ENCODE peak calls at places on chromosomes 1 and 21, in six cellular contexts. U, O, G, Q, N and Y are unnamed samples.

GRCh38 chr1:234579967-234580366 is 30.0 kb downstream of the IRF2BP2 start:
- DNase-seq in N (no peak), U (no peak), Q (no peak), G (no peak), O (no peak), Y (no peak)

GRCh38 chr1:219752645-219753044 is 139.7 kb upstream of the ZC3H11B start:
- DNase-seq in N (no peak), O (no peak), U (no peak), G (no peak), Q (no peak), Y (no peak)

GRCh38 chr1:35748326-35748725 is 21.5 kb downstream of the CLSPN start:
- DNase-seq in G (no peak), O (no peak), Q (no peak), N (no peak), U (no peak), Y (no peak)

GRCh38 chr1:44336668-44337067 is 18.4 kb downstream of the ERI3 start:
- DNase-seq in Q (no peak), G (no peak), N (no peak), O (no peak), U (no peak), Y (no peak)

GRCh38 chr1:213409971-213410370 is 358.9 kb downstream of the RPS6KC1 start:
- DNase-seq in N (no peak), U (no peak), Q (peak; percentile 1), G (no peak), O (no peak), Y (no peak)

GRCh38 chr1:27658951-27659496 is 13.0 kb downstream of the IFI6 start:
- DNase-seq in N (no peak), Q (no peak), G (peak; percentile 40), O (no peak), U (peak; percentile 69), Y (no peak)

GRCh38 chr1:165635823-165636222 is 4.8 kb downstream of the MGST3 start:
- DNase-seq in N (no peak), O (no peak), G (no peak), Q (no peak), U (no peak), Y (no peak)

GRCh38 chr1:94309829-94310569 is 72.6 kb upstream of the ARHGAP29 start:
- DNase-seq in O (no peak), N (no peak), G (no peak), U (no peak), Q (no peak), Y (no peak)

GRCh38 chr1:160646711-160647328 is at the start of gene SLAMF1:
- DNase-seq in N (no peak), O (no peak), U (no peak), G (no peak), Q (no peak), Y (peak; percentile 53)

GRCh38 chr1:72724951-72725863 is 442.9 kb upstream of the NEGR1 start:
- DNase-seq in O (no peak), N (peak; percentile 12), U (no peak), G (no peak), Q (peak; percentile 36), Y (no peak)

GRCh38 chr1:64948905-64949833 is 17.2 kb downstream of the JAK1 start:
- DNase-seq in Q (no peak), O (no peak), U (peak; percentile 34), G (no peak), N (no peak), Y (no peak)

GRCh38 chr1:70487910-70488665 is 77.0 kb downstream of the CTH start:
- DNase-seq in N (no peak), U (peak; percentile 59), O (peak; percentile 27), G (no peak), Q (no peak), Y (no peak)

GRCh38 chr1:161091796-161092507 is 2.6 kb upstream of the NECTIN4 start:
- DNase-seq in G (no peak), U (peak; percentile 36), Q (no peak), N (no peak), O (no peak), Y (no peak)

GRCh38 chr1:2272686-2273400 is 44.7 kb downstream of the SKI start:
- DNase-seq in N (peak; percentile 12), O (no peak), G (no peak), Q (no peak), U (no peak), Y (no peak)

GRCh38 chr1:51535006-51535592 is 16.0 kb upstream of the EPS15 start:
- DNase-seq in G (peak; percentile 25), Q (no peak), N (peak; percentile 42), O (peak; percentile 61), U (peak; percentile 89), Y (peak; percentile 39)

GRCh38 chr1:190104959-190105358 is 372.7 kb downstream of the BRINP3 start:
- DNase-seq in O (no peak), Q (no peak), G (no peak), N (no peak), U (no peak), Y (no peak)

GRCh38 chr1:53368314-53369033 is 40.6 kb upstream of the LRP8 start:
- DNase-seq in Q (peak; percentile 45), N (peak; percentile 63), O (no peak), G (no peak), U (no peak), Y (no peak)

GRCh38 chr1:186155594-186155993 is 219.5 kb downstream of the TPR start:
- DNase-seq in O (no peak), Q (no peak), N (no peak), U (peak; percentile 75), G (no peak), Y (peak; percentile 4)

GRCh38 chr21:29290245-29290644 is 8.5 kb upstream of the BACH1 start:
- DNase-seq in O (no peak), N (no peak), G (no peak), Q (no peak), U (no peak), Y (no peak)

GRCh38 chr1:181661569-181661968 is 178.3 kb downstream of the CACNA1E start:
- DNase-seq in Q (no peak), G (no peak), N (no peak), U (no peak), O (no peak), Y (no peak)

GRCh38 chr1:227734546-227734857 is 600 bp downstream of the JMJD4 start:
- DNase-seq in O (no peak), N (no peak), U (no peak), G (no peak), Q (no peak), Y (no peak)

GRCh38 chr1:13819637-13820036 is 119.6 kb downstream of the PRDM2 start:
- DNase-seq in G (no peak), Q (no peak), O (no peak), N (no peak), U (no peak), Y (no peak)

GRCh38 chr1:219265026-219265515 is 91.4 kb downstream of the LYPLAL1 start:
- DNase-seq in U (no peak), G (no peak), N (no peak), O (no peak), Q (no peak), Y (no peak)

GRCh38 chr1:10916991-10917390 is 95.5 kb upstream of the TARDBP start:
- DNase-seq in N (no peak), U (no peak), Q (no peak), O (no peak), G (no peak), Y (no peak)

DNA sequence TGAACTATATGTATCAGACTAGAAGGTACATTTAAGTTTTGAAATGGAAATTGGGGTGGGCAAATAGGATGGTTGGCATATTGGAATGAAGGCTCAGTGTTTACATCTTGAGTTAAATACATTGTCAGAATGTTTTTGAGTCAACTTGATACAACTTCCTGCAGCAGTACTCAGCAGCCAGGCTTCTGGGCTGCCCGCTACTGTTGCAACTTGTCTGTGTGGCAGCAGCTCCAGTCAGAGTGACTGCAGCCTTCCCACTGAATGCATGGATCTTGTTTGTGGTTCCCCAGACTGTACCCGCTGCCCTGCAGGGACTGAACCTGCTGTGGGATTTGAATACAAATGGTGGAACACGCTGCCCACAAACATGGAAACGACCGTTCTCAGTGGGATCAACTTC is 24.9 kb upstream of the SARS1 start:
- DNase-seq in N (no peak), Q (no peak), O (no peak), U (no peak), G (no peak), Y (no peak)
- H3K4me1 ChIP-seq in N (no peaks in the 10 kb centered on the region), Q (peaks cover 5% of the 10 kb centered on the region), O (no peaks in the 10 kb centered on the region), U (no peaks in the 10 kb centered on the region), G (peaks cover 6% of the 10 kb centered on the region), Y (no peaks in the 10 kb centered on the region)

GRCh38 chr1:68484618-68485017 is 12.3 kb downstream of the DEPDC1 start:
- DNase-seq in U (no peak), Q (no peak), G (no peak), O (no peak), N (no peak), Y (no peak)

GRCh38 chr1:68479501-68479900 is 17.4 kb downstream of the DEPDC1 start:
- DNase-seq in N (no peak), U (no peak), O (no peak), Q (no peak), G (no peak), Y (no peak)

GRCh38 chr1:68473060-68473459 is 23.3 kb upstream of the RPE65 start:
- DNase-seq in Q (no peak), U (no peak), O (no peak), N (no peak), G (no peak), Y (no peak)

GRCh38 chr1:68481041-68481440 is 15.8 kb downstream of the DEPDC1 start:
- DNase-seq in G (no peak), Q (no peak), O (no peak), U (no peak), N (no peak), Y (no peak)

GRCh38 chr1:68478662-68479061 is 18.2 kb downstream of the DEPDC1 start:
- DNase-seq in O (no peak), N (no peak), U (no peak), G (no peak), Q (no peak), Y (no peak)
- H3K36me3 ChIP-seq in O (no peaks in the 10 kb centered on the region), N (no peaks in the 10 kb centered on the region), U (peaks cover 11% of the 10 kb centered on the region), G (no peaks in the 10 kb centered on the region), Q (no peaks in the 10 kb centered on the region), Y (no peaks in the 10 kb centered on the region)

GRCh38 chr1:206589206-206589605 is 23.1 kb downstream of the EIF2D start:
- DNase-seq in G (no peak), Q (no peak), N (peak; percentile 39), U (peak; percentile 96), O (no peak), Y (no peak)
- H3K4me1 ChIP-seq in G (peaks cover 22% of the 10 kb centered on the region), Q (no peaks in the 10 kb centered on the region), N (no peaks in the 10 kb centered on the region), U (no peaks in the 10 kb centered on the region), O (no peaks in the 10 kb centered on the region), Y (peaks cover 40% of the 10 kb centered on the region)

DNA sequence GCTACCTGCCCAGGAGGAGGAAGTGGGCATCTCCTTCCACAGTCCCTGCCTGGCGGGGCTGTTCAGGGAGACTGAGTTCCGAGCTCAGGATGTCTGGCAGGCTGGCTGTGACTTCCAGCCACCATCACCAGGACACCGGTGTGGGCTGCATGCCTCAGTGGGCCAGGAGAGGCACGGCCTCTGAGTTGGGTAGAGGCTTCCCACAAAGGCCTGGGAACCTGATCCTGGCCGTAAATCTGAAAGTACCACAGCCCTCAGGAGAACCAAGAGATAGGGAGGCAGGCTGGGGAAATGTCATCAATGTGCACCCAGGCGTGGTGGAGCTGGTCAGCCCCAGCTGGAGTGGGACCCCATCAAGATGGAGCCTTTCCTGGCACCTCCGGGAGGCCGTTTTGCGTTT is 29.2 kb downstream of the NTPCR start:
- DNase-seq in U (no peak), N (no peak), G (no peak), Q (no peak), O (no peak), Y (no peak)
- H3K36me3 ChIP-seq in U (no peaks in the 10 kb centered on the region), N (peaks cover 5% of the 10 kb centered on the region), G (peaks cover 54% of the 10 kb centered on the region), Q (peaks cover 2% of the 10 kb centered on the region), O (no peaks in the 10 kb centered on the region), Y (peaks cover 9% of the 10 kb centered on the region)